ENCODE peak calls at places on chromosomes 6 and 20, in four cellular contexts. A is H1, D is HepG2, F is K562. Q is an unnamed sample.

GRCh38 chr20:52914870-52915269 is 57.3 kb upstream of the TSHZ2 start:
- DNase-seq in D (no peak), F (no peak), A (no peak), Q (no peak)

GRCh38 chr20:24531202-24531601 is 61.8 kb downstream of the SYNDIG1 start:
- DNase-seq in F (no peak), A (no peak), D (no peak), Q (no peak)

GRCh38 chr6:56335733-56336132 is 88.4 kb upstream of the COL21A1 start:
- DNase-seq in A (no peak), F (no peak), D (no peak), Q (no peak)

GRCh38 chr6:12340488-12340818 is 50.3 kb downstream of the EDN1 start:
- DNase-seq in D (peak), F (no peak), A (no peak), Q (no peak)

GRCh38 chr6:69233195-69233524 is 563.6 kb downstream of the LMBRD1 start:
- DNase-seq in A (no peak), F (no peak), D (no peak), Q (no peak)

GRCh38 chr20:59403261-59403961 is 103.0 kb downstream of the EDN3 start:
- DNase-seq in F (peak), D (no peak), A (peak), Q (peak)

GRCh38 chr6:144931172-144932035 is 646.3 kb downstream of the UTRN start:
- DNase-seq in F (no peak), D (peak), A (no peak), Q (peak)

GRCh38 chr6:1795923-1796322 is 186.2 kb downstream of the FOXC1 start:
- DNase-seq in A (no peak), D (no peak), F (no peak), Q (no peak)

GRCh38 chr6:36122495-36123269 is 7.6 kb upstream of the MAPK13 start:
- DNase-seq in F (no peak), A (no peak), D (no peak), Q (no peak)

GRCh38 chr6:152267967-152268845 is 369.0 kb downstream of the SYNE1 start:
- DNase-seq in D (peak), F (peak), A (no peak), Q (no peak)

GRCh38 chr6:160995271-160995670 is 3.7 kb downstream of the MAP3K4 start:
- DNase-seq in D (no peak), A (no peak), F (no peak), Q (no peak)

GRCh38 chr6:106974999-106975698 is 620 bp upstream of the CD24 start:
- DNase-seq in A (no peak), F (peak), D (no peak), Q (peak)

GRCh38 chr20:62736026-62736406 is 27.4 kb downstream of the NTSR1 start:
- DNase-seq in D (no peak), A (no peak), F (no peak), Q (no peak)

GRCh38 chr20:38395165-38395564 is 40.0 kb downstream of the SNHG17 start:
- DNase-seq in D (no peak), F (no peak), A (no peak), Q (no peak)

GRCh38 chr20:17651761-17652388 is 30.2 kb downstream of the RRBP1 start:
- DNase-seq in F (no peak), D (no peak), A (no peak), Q (no peak)

GRCh38 chr6:45692021-45692420 is 314.3 kb upstream of the SUPT3H start:
- DNase-seq in D (no peak), A (no peak), F (no peak), Q (no peak)

GRCh38 chr6:133814797-133815196 is 74.1 kb upstream of the TCF21 start:
- DNase-seq in A (no peak), F (no peak), D (no peak), Q (no peak)

GRCh38 chr6:140438346-140438735 is 1063.9 kb upstream of the CITED2 start:
- DNase-seq in D (no peak), A (no peak), F (no peak), Q (no peak)

GRCh38 chr6:15885624-15886023 is 222.8 kb upstream of the DTNBP1 start:
- DNase-seq in A (no peak), F (no peak), D (no peak), Q (no peak)

GRCh38 chr20:2246081-2246491 is 49.7 kb upstream of the TGM3 start:
- DNase-seq in F (no peak), A (no peak), D (no peak), Q (peak)

GRCh38 chr20:61055130-61055529 is 196.9 kb upstream of the CDH4 start:
- DNase-seq in A (no peak), D (no peak), F (no peak), Q (no peak)

GRCh38 chr6:21886601-21887091 is 293.1 kb downstream of the SOX4 start:
- DNase-seq in A (no peak), F (no peak), D (no peak), Q (no peak)

GRCh38 chr6:132483779-132484679 is 28.9 kb downstream of the STX7 start:
- DNase-seq in F (peak), D (peak), A (no peak), Q (no peak)

GRCh38 chr6:138421608-138422007 is 17.6 kb downstream of the HEBP2 start:
- DNase-seq in D (no peak), F (no peak), A (no peak), Q (no peak)

GRCh38 chr20:48538856-48539255 is 288.9 kb downstream of the PREX1 start:
- DNase-seq in F (no peak), A (no peak), D (no peak), Q (no peak)

GRCh38 chr20:49956689-49957443 is 20.7 kb downstream of the RNF114 start:
- DNase-seq in F (no peak), D (peak), A (no peak), Q (no peak)

GRCh38 chr6:3390698-3391097 is 66.2 kb downstream of the SLC22A23 start:
- DNase-seq in A (no peak), D (no peak), F (peak), Q (no peak)

GRCh38 chr6:69064226-69064625 is 429.1 kb downstream of the ADGRB3 start:
- DNase-seq in D (no peak), F (no peak), A (no peak), Q (no peak)

GRCh38 chr6:79824231-79824630 is 123.1 kb downstream of the ELOVL4 start:
- DNase-seq in A (no peak), F (no peak), D (no peak), Q (no peak)

GRCh38 chr6:11754625-11755289 is 23.8 kb downstream of the ADTRP start:
- DNase-seq in F (no peak), D (no peak), A (no peak), Q (no peak)

GRCh38 chr6:141877275-141877983 is 255.3 kb upstream of the GJE1 start:
- DNase-seq in A (no peak), D (peak), F (no peak), Q (no peak)

GRCh38 chr20:62117658-62118057 is 4.6 kb upstream of the LSM14B start:
- DNase-seq in D (no peak), A (no peak), F (no peak), Q (no peak)

GRCh38 chr6:117547688-117548621 is 54.4 kb downstream of the GOPC start:
- DNase-seq in A (no peak), F (no peak), D (no peak), Q (peak)

DNA sequence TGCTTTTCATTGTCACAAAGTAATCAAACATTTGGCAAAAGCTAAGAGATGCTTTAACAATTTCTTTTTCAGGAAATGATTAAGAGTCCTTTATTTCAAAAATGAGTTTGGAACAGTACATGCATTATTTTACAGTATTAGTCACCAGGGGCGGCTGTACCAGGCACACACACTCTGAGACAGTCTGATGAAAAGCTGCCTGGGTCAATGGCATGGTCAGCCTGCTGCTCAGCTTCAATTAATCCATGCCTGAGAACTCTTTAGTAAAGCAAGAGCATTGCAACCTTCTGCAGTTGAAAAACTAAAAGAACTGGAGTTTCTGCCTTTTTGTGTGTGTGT is 105.5 kb downstream of the TULP4 start:
- DNase-seq in A (no peak), D (no peak), F (no peak), Q (no peak)
- TF ChIP-seq JUN in A (no peak), D (no peak), F (no peak), Q (no peak)

DNA sequence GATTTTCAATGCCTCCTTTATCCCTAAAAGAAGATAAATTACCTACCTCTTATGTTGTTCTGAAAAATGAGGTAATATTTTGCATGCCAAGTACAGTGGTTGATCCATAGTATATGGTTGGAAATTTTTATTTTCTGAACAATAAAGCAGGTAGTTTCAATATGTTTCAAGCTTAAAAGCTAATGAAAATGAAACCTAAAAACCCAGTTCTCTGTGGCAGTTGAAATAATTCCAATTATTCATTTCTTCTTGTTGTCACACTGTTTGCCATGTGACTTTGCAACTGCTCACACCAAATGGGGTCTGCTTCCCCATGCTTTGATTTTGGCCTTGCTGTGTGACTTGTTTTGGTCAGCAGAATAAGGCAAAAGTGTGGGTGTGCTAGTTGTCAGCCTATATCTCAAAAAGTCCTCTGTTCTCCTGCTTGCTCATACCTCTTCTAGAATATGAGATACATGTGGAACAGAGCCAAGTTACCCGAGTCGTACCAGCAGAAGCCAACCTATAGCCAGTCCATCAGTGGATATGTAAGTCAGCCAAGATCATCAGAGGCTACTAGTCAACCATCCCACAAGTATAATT is 197.2 kb upstream of the THEMIS start:
- DNase-seq in D (no peak), F (no peak), A (no peak), Q (no peak)
- TF ChIP-seq ATF3 in D (no peak), F (no peak), A (no peak), Q (no peak)

GRCh38 chr6:75855047-75855446 is 106.0 kb downstream of the MYO6 start:
- DNase-seq in D (peak), F (peak), A (no peak), Q (peak)
- TF ChIP-seq JUN in D (no peak), F (no peak), A (no peak), Q (no peak)

GRCh38 chr6:31493875-31494694 is 3.9 kb upstream of the MICB start:
- DNase-seq in A (no peak), D (peak), F (peak), Q (peak)

GRCh38 chr6:31498748-31499147 is 803 bp downstream of the MICB start:
- DNase-seq in A (no peak), F (no peak), D (no peak), Q (peak)

GRCh38 chr6:31495580-31495979 is 2.4 kb upstream of the MICB start:
- DNase-seq in F (no peak), D (no peak), A (no peak), Q (no peak)

GRCh38 chr6:31497595-31498476 is at the start of gene MICB:
- DNase-seq in F (peak), D (peak), A (peak), Q (peak)
- TF ChIP-seq ATF3 in F (no peak), D (no peak), A (no peak), Q (no peak)

GRCh38 chr20:11952621-11953020 is 34.9 kb downstream of the BTBD3 start:
- DNase-seq in F (no peak), D (no peak), A (no peak), Q (no peak)
- TF ChIP-seq JUN in F (no peak), D (no peak), A (no peak), Q (no peak)

DNA sequence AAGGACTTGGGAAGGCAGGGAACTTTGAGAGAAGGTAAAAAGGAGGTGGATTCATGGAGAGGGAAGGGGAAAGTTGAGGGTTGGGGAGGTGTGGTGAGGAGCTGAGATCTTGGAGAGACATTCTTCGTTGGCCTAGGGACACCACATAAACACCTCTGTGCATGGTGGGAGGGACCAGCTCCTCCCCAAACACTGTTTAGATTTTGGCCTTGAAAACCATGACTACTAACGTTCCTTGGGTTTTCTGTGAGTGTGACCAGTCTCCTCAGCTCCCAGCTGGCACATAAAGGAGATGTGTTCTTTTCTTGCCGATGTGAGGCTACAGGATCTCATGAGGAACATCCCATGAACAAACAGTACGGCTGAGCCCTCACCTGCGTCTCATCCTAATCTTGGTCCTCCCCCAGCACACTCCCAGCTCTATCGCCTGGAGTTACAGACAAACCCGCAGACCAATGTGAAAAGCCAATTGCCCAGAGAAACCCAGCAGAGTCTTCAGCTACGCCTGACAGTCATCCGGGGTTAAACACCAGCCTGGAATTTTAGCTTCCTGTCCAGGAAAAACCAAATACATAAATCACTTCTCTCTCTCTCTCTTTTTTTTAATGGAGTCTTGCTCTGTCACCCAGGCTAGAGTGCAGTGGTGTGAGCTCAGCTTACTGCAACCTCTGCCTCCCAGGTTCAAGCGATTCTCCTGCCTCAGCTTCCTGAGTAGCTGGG is 22.0 kb upstream of the DDR1 start:
- DNase-seq in A (no peak), D (no peak), F (no peak), Q (no peak)
- TF ChIP-seq ATF3 in A (no peak), D (no peak), F (no peak), Q (no peak)

GRCh38 chr6:112839525-112839961 is 492.4 kb downstream of the RFPL4B start:
- DNase-seq in D (no peak), A (no peak), F (no peak), Q (no peak)
- TF ChIP-seq JUN in D (no peak), A (no peak), F (no peak), Q (no peak)

Q was measured in WTC11.